ENCODE peak calls at places on chromosomes 5 and 9, in six cellular contexts. P is keratinocyte, B is aorta, T is osteoblast, F is tibial artery, H is HCT116. W is an unnamed sample.

GRCh38 chr5:26386532-26386931 is 651.9 kb downstream of the CDH9 start:
- DNase-seq in P (no peak), B (no peak), T (no peak), F (no peak), H (no peak), W (no peak)

GRCh38 chr5:93579561-93580386 is 1.2 kb downstream of the NR2F1-AS1 start:
- DNase-seq in P (no peak), B (peak; percentile 79), T (peak; percentile 91), F (no peak), H (no peak), W (no peak)

GRCh38 chr5:68459093-68459492 is 243.5 kb downstream of the PIK3R1 start:
- DNase-seq in P (no peak), B (no peak), T (no peak), F (no peak), H (no peak), W (no peak)

GRCh38 chr5:98796197-98796972 is 22.9 kb downstream of the RGMB start:
- DNase-seq in P (no peak), B (no peak), T (peak; percentile 83), F (no peak), H (no peak), W (no peak)

GRCh38 chr5:136174021-136174659 is 18.8 kb downstream of the SMIM32 start:
- DNase-seq in P (no peak), B (no peak), T (peak; percentile 25), F (no peak), H (peak; percentile 15), W (no peak)

GRCh38 chr9:127083598-127083997 is 38.8 kb downstream of the ANGPTL2 start:
- DNase-seq in P (no peak), B (no peak), T (no peak), F (no peak), H (no peak), W (no peak)

GRCh38 chr5:172697123-172698121 is 56.4 kb downstream of the NEURL1B start:
- DNase-seq in P (peak; percentile 36), B (peak; percentile 94), T (peak; percentile 95), F (peak; percentile 89), H (peak; percentile 57), W (peak; percentile 96)

GRCh38 chr9:102164247-102164646 is 425.8 kb upstream of the GRIN3A start:
- DNase-seq in P (no peak), B (no peak), T (no peak), F (no peak), H (no peak), W (no peak)

GRCh38 chr5:477247-477646 is 34.3 kb downstream of the EXOC3 start:
- DNase-seq in P (no peak), B (peak; percentile 67), T (peak; percentile 75), F (no peak), H (no peak), W (no peak)

GRCh38 chr5:478355-478981 is 35.5 kb downstream of the EXOC3 start:
- DNase-seq in P (no peak), B (no peak), T (peak; percentile 79), F (no peak), H (no peak), W (no peak)

GRCh38 chr5:477871-478270 is 34.9 kb downstream of the EXOC3 start:
- DNase-seq in P (no peak), B (no peak), T (no peak), F (no peak), H (no peak), W (no peak)

GRCh38 chr5:479566-480319 is 36.8 kb downstream of the EXOC3 start:
- DNase-seq in P (no peak), B (no peak), T (no peak), F (no peak), H (no peak), W (no peak)

DNA sequence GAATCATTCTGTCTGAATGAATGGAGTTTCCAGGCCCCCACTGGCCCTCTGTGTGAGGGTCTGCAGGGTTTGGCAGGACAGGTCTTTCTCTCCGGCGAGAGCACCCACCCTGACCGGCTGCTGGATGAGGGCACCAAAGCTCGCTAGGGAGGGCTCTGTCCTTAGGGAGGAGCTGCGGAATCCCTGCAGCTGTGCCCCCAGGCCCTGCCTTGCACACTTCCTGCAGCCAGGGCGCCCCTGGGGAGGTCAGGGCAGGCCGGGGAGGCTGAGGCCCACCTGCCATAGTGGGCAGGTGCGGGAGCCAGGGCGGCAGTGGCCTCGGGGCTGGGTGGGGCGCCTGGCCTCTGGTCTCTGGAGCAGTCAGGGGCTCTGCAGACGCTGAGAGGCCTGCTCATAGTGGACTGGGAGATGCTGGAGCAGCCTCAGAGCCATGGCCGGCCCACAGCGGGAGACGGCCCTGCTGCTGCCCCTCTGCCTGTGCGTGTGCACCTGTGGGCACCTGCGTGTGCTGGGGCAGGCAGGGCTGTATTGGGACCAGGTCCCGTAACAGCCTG is 36.1 kb downstream of the EXOC3 start:
- DNase-seq in P (no peak), B (no peak), T (peak; percentile 77), F (no peak), H (no peak), W (no peak)
- H3K4me1 ChIP-seq in P (peaks cover 13% of the 10 kb centered on the region), B (no peaks in the 10 kb centered on the region), T (no peaks in the 10 kb centered on the region), F (peaks cover 7% of the 10 kb centered on the region), H (no peaks in the 10 kb centered on the region), W (no peaks in the 10 kb centered on the region)

GRCh38 chr9:135392511-135392910 is 87.1 kb upstream of the PPP1R26 start:
- DNase-seq in P (no peak), B (no peak), T (no peak), F (no peak), H (no peak), W (no peak)

GRCh38 chr9:135394699-135395645 is 84.6 kb upstream of the PPP1R26 start:
- DNase-seq in P (no peak), B (no peak), T (no peak), F (no peak), H (no peak), W (no peak)

GRCh38 chr9:135391759-135392158 is 87.8 kb upstream of the PPP1R26 start:
- DNase-seq in P (no peak), B (no peak), T (no peak), F (no peak), H (no peak), W (no peak)

GRCh38 chr9:135397142-135397541 is 82.4 kb upstream of the PPP1R26 start:
- DNase-seq in P (no peak), B (no peak), T (no peak), F (no peak), H (no peak), W (no peak)

GRCh38 chr9:135394131-135394530 is 85.5 kb upstream of the PPP1R26 start:
- DNase-seq in P (no peak), B (no peak), T (no peak), F (no peak), H (no peak), W (no peak)
- H3K9me3 ChIP-seq in P (peaks cover 5% of the 10 kb centered on the region), B (peaks cover 6% of the 10 kb centered on the region), T (peaks cover 4% of the 10 kb centered on the region), F (no peaks in the 10 kb centered on the region), H (peaks cover 12% of the 10 kb centered on the region), W (peaks cover 2% of the 10 kb centered on the region)

GRCh38 chr5:123528059-123528458 is 16.1 kb downstream of the CSNK1G3 start:
- DNase-seq in P (no peak), B (no peak), T (no peak), F (no peak), H (no peak), W (no peak)
- H3K4me1 ChIP-seq in P (peaks cover 8% of the 10 kb centered on the region), B (no peaks in the 10 kb centered on the region), T (no peaks in the 10 kb centered on the region), F (peaks cover 11% of the 10 kb centered on the region), H (no peaks in the 10 kb centered on the region), W (no peaks in the 10 kb centered on the region)

GRCh38 chr9:92988215-92988731 is 41.0 kb downstream of the FGD3 start:
- DNase-seq in P (peak; percentile 78), B (no peak), T (no peak), F (no peak), H (no peak), W (no peak)

GRCh38 chr9:92983984-92984589 is 36.8 kb downstream of the FGD3 start:
- DNase-seq in P (no peak), B (no peak), T (no peak), F (no peak), H (peak; percentile 48), W (no peak)

GRCh38 chr9:92986175-92987110 is 39.1 kb downstream of the FGD3 start:
- DNase-seq in P (no peak), B (no peak), T (no peak), F (no peak), H (no peak), W (no peak)

GRCh38 chr9:92982130-92982529 is 34.8 kb downstream of the FGD3 start:
- DNase-seq in P (no peak), B (no peak), T (no peak), F (no peak), H (no peak), W (no peak)

DNA sequence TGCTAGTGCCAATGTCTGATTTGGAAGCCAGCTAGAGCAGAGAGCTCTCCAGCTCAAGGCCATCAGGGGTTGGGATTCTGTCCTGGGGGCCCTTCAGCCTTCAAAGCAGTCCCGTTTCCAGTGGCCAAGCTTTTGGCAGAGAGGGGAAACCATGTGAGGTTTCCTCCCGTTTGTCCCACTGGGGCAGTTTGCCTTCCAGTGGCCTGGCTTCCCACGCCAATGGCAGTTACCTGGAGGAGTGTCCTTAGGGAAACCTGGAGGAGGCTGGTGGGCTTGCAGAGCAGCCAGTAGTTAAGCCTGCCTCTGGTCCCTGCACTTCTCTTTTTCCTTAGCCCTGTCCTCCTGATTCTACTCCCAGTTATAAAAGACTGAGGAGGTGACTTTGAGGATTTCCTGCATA is 37.7 kb downstream of the FGD3 start:
- DNase-seq in P (no peak), B (no peak), T (no peak), F (no peak), H (no peak), W (no peak)
- H3K9me3 ChIP-seq in P (peaks cover 3% of the 10 kb centered on the region), B (no peaks in the 10 kb centered on the region), T (peaks cover 5% of the 10 kb centered on the region), F (no peaks in the 10 kb centered on the region), H (peaks cover 22% of the 10 kb centered on the region), W (peaks cover 6% of the 10 kb centered on the region)

GRCh38 chr5:141883184-141883947 is 5.2 kb upstream of the PCDH1 start:
- DNase-seq in P (no peak), B (peak; percentile 80), T (peak; percentile 88), F (no peak), H (no peak), W (no peak)
- H3K4me1 ChIP-seq in P (peaks cover 12% of the 10 kb centered on the region), B (no peaks in the 10 kb centered on the region), T (peaks cover 7% of the 10 kb centered on the region), F (peaks cover 3% of the 10 kb centered on the region), H (peaks cover 3% of the 10 kb centered on the region), W (peaks cover 8% of the 10 kb centered on the region)

GRCh38 chr5:141260458-141261237 is 15.5 kb downstream of the PCDHB15 start:
- DNase-seq in P (no peak), B (no peak), T (no peak), F (no peak), H (no peak), W (no peak)

GRCh38 chr5:141258948-141259347 is 13.8 kb downstream of the PCDHB15 start:
- DNase-seq in P (no peak), B (no peak), T (no peak), F (no peak), H (no peak), W (no peak)

GRCh38 chr5:141258464-141258863 is 13.3 kb downstream of the PCDHB15 start:
- DNase-seq in P (no peak), B (no peak), T (no peak), F (no peak), H (no peak), W (no peak)

DNA sequence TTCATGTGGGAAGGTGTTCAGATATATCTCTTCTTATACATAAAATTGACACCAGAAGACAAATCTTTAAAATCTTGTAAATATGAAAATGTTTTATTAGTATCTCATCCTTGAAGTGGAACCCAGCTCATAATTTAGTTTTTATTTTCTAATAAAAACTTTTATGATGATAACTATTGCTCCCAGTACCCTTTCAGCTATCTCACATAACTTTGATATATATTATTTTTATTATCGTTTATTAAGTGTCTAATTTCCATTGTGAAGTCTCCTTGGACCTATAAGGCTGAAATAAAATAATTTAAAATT is 16.0 kb downstream of the PCDHB15 start:
- DNase-seq in P (no peak), B (no peak), T (no peak), F (no peak), H (no peak), W (no peak)
- H3K9me3 ChIP-seq in P (peaks cover 7% of the 10 kb centered on the region), B (peaks cover 14% of the 10 kb centered on the region), T (peaks cover 31% of the 10 kb centered on the region), F (peaks cover 40% of the 10 kb centered on the region), H (peaks cover 18% of the 10 kb centered on the region), W (peaks cover 66% of the 10 kb centered on the region)

W was measured in SJSA1.